ENCODE peak calls at places on chromosomes 2 and 18, in nine cellular contexts. V is stimulated activated CD4-positive, alpha-beta T cell treated with anti-CD3 and anti-CD28 coated beads, Interleukin-12 subunit alpha, Interleukin-12 subunit beta, amount 100 ng/mL, for 48 hours; W is NCI-H1930; C is T-helper 2 cell; O is mammary epithelial cell; I is NCI-H510A treated with DMSO at 0.1 percent for 48 hours; Y is BJ; K is NAMALWA; J is NCI-H2081 treated with DMSO at 0.1 percent for 48 hours. G is an unnamed sample.

GRCh38 chr2:222810044-222810443 is 50.8 kb upstream of the ACSL3 start:
- DNase-seq in C (no peak), O (peak; percentile 68), Y (no peak), J (no peak), W (no peak), V (no peak), K (no peak), I (no peak), G (no peak)

GRCh38 chr18:77131100-77131651 is 1.4 kb downstream of the MBP start:
- DNase-seq in I (no peak), O (peak; percentile 35), V (no peak), Y (no peak), J (no peak), K (peak; percentile 54), W (no peak), C (peak; percentile 30), G (peak; percentile 17)

GRCh38 chr2:202018950-202019349 is 14.7 kb upstream of the FZD7 start:
- DNase-seq in O (no peak), C (no peak), I (no peak), Y (no peak), J (no peak), V (no peak), K (no peak), W (no peak), G (no peak)

GRCh38 chr2:96631804-96632435 is 6.2 kb downstream of the KANSL3 start:
- DNase-seq in J (no peak), C (no peak), Y (no peak), O (no peak), K (no peak), V (no peak), W (no peak), I (no peak), G (no peak)

GRCh38 chr2:37466533-37467230 is 122.3 kb downstream of the QPCT start:
- DNase-seq in Y (no peak), K (no peak), I (no peak), O (no peak), W (no peak), C (no peak), J (no peak), V (no peak), G (no peak)

GRCh38 chr18:63162271-63163014 is 157.1 kb downstream of the BCL2 start:
- DNase-seq in J (no peak), I (no peak), Y (no peak), K (peak; percentile 65), O (peak; percentile 11), C (no peak), V (no peak), W (no peak), G (no peak)

GRCh38 chr2:190947139-190947538 is 66.5 kb downstream of the GLS start:
- DNase-seq in C (no peak), W (no peak), I (no peak), Y (no peak), J (no peak), V (no peak), O (no peak), K (no peak), G (peak; percentile 58)

GRCh38 chr2:68200157-68200787 is 42.6 kb downstream of the PNO1 start:
- DNase-seq in C (no peak), O (no peak), Y (no peak), W (no peak), J (no peak), I (no peak), K (no peak), V (no peak), G (no peak)

GRCh38 chr2:16368951-16369350 is 296.7 kb downstream of the CYRIA start:
- DNase-seq in Y (no peak), I (no peak), V (no peak), K (no peak), J (no peak), C (no peak), W (no peak), O (no peak), G (no peak)

GRCh38 chr2:31372097-31372496 is 42.4 kb downstream of the XDH start:
- DNase-seq in O (no peak), W (no peak), V (no peak), J (no peak), I (no peak), C (no peak), Y (no peak), K (no peak), G (no peak)

GRCh38 chr2:162126145-162126926 is 25.7 kb downstream of the GCG start:
- DNase-seq in K (peak; percentile 71), O (no peak), J (no peak), Y (no peak), I (no peak), V (no peak), W (no peak), C (no peak), G (no peak)

GRCh38 chr2:238167344-238167715 is 8.6 kb downstream of the ERFE start:
- DNase-seq in I (no peak), V (no peak), O (no peak), C (no peak), Y (no peak), W (no peak), K (no peak), J (no peak), G (no peak)

GRCh38 chr2:224178085-224178484 is 139.0 kb upstream of the SERPINE2 start:
- DNase-seq in O (peak; percentile 53), C (no peak), W (no peak), K (no peak), J (no peak), I (no peak), V (no peak), Y (no peak), G (no peak)

GRCh38 chr2:28748176-28748575 is 3.5 kb upstream of the PPP1CB start:
- DNase-seq in J (no peak), O (no peak), Y (no peak), K (no peak), W (no peak), V (no peak), C (no peak), I (no peak), G (no peak)

GRCh38 chr2:38105911-38106310 is 30.0 kb upstream of the CYP1B1 start:
- DNase-seq in O (no peak), V (no peak), W (no peak), K (no peak), J (no peak), I (no peak), C (no peak), Y (no peak), G (no peak)

GRCh38 chr2:159971365-159972122 is 90.9 kb downstream of the PLA2R1 start:
- DNase-seq in W (peak; percentile 75), J (peak; percentile 67), K (peak; percentile 13), C (no peak), Y (no peak), O (peak; percentile 55), V (no peak), I (no peak), G (no peak)

GRCh38 chr2:47487498-47487875 is 84.5 kb downstream of the MSH2 start:
- DNase-seq in W (no peak), J (no peak), C (no peak), O (no peak), Y (no peak), V (no peak), K (no peak), I (no peak), G (no peak)

GRCh38 chr18:28768791-28769768 is 592.1 kb upstream of the CDH2 start:
- DNase-seq in Y (no peak), I (no peak), V (no peak), J (no peak), C (no peak), W (no peak), K (no peak), O (no peak), G (no peak)

GRCh38 chr2:224211821-224212220 is 172.7 kb upstream of the SERPINE2 start:
- DNase-seq in O (no peak), V (no peak), J (no peak), I (no peak), K (no peak), W (no peak), Y (no peak), C (no peak), G (no peak)

GRCh38 chr18:34909637-34910364 is 131.4 kb upstream of the MAPRE2 start:
- DNase-seq in Y (peak; percentile 7), C (no peak), V (no peak), J (no peak), W (no peak), K (no peak), I (no peak), O (no peak), G (no peak)

GRCh38 chr2:37676274-37676673 is 4.8 kb upstream of the CDC42EP3 start:
- DNase-seq in K (no peak), J (no peak), C (no peak), V (no peak), O (peak; percentile 80), W (no peak), Y (no peak), I (no peak), G (peak; percentile 26)

GRCh38 chr2:68993660-68994059 is 19.2 kb downstream of the GKN1 start:
- DNase-seq in I (no peak), W (no peak), V (no peak), Y (no peak), K (no peak), O (no peak), J (no peak), C (no peak), G (no peak)

G was measured in HT-29.